ENCODE peak calls at places on chromosomes 12 and 14, in five cellular contexts. W is endothelial cell of umbilical vein, I is transverse colon, J is kidney, T is Peyer's patch. Q is an unnamed sample. For H3K36me3, the result is how much of the 10 kb centered on the place peaks cover.

GRCh38 chr12:19410211-19410610 is 29.1 kb upstream of the AEBP2 start:
- DNase-seq in W (no peak), I (no peak), J (no peak), T (no peak), Q (no peak)

GRCh38 chr12:47245623-47246022 is 165.9 kb upstream of the AMIGO2 start:
- DNase-seq in W (no peak), I (no peak), J (no peak), T (no peak), Q (no peak)

GRCh38 chr14:75184447-75184846 is 8.0 kb upstream of the TMED10 start:
- DNase-seq in W (no peak), I (no peak), J (no peak), T (no peak), Q (no peak)

GRCh38 chr12:67270622-67271021 is 1.5 kb downstream of the CAND1 start:
- DNase-seq in W (no peak), I (no peak), J (no peak), T (no peak), Q (no peak)

GRCh38 chr12:2680676-2681039 is 114.1 kb upstream of the FKBP4 start:
- DNase-seq in W (no peak), I (no peak), J (no peak), T (no peak), Q (no peak)

GRCh38 chr14:63727736-63728728 is at the start of gene SGPP1:
- DNase-seq in W (peak), I (peak), J (peak), T (peak), Q (peak)

GRCh38 chr12:110615171-110615570 is 1.2 kb downstream of the TCTN1 start:
- DNase-seq in W (no peak), I (no peak), J (no peak), T (no peak), Q (no peak)

GRCh38 chr12:45232771-45233372 is 17.0 kb downstream of the ANO6 start:
- DNase-seq in W (peak), I (no peak), J (no peak), T (no peak), Q (peak)

GRCh38 chr12:10501031-10501430 is 4.7 kb upstream of the EIF2S3B start:
- DNase-seq in W (peak), I (no peak), J (no peak), T (no peak), Q (no peak)

GRCh38 chr12:68451261-68452091 is 119.3 kb upstream of the MDM1 start:
- DNase-seq in W (peak), I (peak), J (no peak), T (no peak), Q (peak)

GRCh38 chr12:56998981-56999380 is 7.4 kb downstream of the ZBTB39 start:
- DNase-seq in W (no peak), I (peak), J (no peak), T (no peak), Q (no peak)

GRCh38 chr12:6828671-6829531 is 694 bp downstream of the P3H3 start:
- DNase-seq in W (no peak), I (peak), J (peak), T (peak), Q (no peak)

GRCh38 chr14:95256011-95256775 is 63.5 kb downstream of the CLMN start:
- DNase-seq in W (no peak), I (no peak), J (no peak), T (no peak), Q (no peak)

GRCh38 chr12:118981285-118982201 is at the start of gene SRRM4:
- DNase-seq in W (no peak), I (no peak), J (peak), T (no peak), Q (no peak)

GRCh38 chr12:73529231-73529630 is 1008.4 kb upstream of the ATXN7L3B start:
- DNase-seq in W (no peak), I (no peak), J (no peak), T (no peak), Q (no peak)

GRCh38 chr14:42523656-42524055 is 917.0 kb downstream of the LRFN5 start:
- DNase-seq in W (no peak), I (no peak), J (no peak), T (no peak), Q (no peak)

GRCh38 chr12:83114042-83114441 is 427.3 kb downstream of the TMTC2 start:
- DNase-seq in W (no peak), I (no peak), J (no peak), T (no peak), Q (no peak)

GRCh38 chr14:76514599-76514998 is 138.7 kb downstream of the ESRRB start:
- DNase-seq in W (peak), I (no peak), J (no peak), T (no peak), Q (no peak)

GRCh38 chr14:88948199-88948598 is 123.7 kb downstream of the TTC8 start:
- DNase-seq in W (no peak), I (no peak), J (no peak), T (no peak), Q (no peak)

GRCh38 chr14:88143817-88144216 is 138.9 kb downstream of the GPR65 start:
- DNase-seq in W (no peak), I (no peak), J (no peak), T (no peak), Q (no peak)

DNA sequence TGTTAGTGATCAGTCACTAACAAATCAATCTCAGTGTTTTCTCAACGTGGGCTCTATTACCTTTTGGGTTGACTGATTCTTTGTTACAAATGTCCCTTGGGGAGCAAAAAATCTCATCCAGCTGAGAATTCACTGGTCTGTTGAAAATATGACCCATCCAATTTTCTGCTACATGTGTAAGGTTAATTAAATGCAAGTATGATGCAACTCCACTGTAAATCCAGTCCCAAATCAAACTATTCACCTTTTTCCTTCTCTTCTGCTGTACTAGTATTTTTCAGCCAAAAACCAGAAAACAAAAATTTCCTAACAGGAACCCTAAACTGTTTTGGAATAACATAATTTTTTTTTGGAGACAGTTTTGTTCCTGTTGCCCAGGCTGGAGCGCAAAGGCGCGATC is 2.2 kb downstream of the ERH start:
- DNase-seq in W (no peak), I (no peak), J (no peak), T (no peak), Q (no peak)
- H3K36me3 ChIP-seq in W (under half), I (under half), J (under half), T (under half), Q (under half)

DNA sequence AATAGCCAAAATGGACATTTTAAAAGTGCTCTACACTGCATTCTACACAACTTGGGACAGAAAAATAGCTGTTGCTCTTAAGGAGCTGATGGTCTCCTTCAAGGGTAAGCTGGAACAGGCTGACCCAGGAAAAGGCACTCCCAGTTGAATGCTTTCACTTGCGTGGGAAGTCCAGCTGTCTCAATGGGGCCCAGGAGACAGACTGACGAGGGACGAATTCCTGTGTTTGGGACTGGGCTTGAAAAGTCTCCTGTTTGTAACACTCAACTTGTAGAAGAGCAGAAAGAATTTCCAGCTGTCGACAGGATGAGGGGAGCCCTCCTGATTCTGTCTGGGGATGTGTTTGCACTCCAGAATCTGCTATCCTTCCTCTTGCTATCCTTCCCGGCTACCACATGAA is 180.8 kb downstream of the ZFP36L1 start:
- DNase-seq in W (no peak), I (no peak), J (no peak), T (no peak), Q (no peak)
- H3K27ac ChIP-seq in W (no peak), I (peak), J (peak), T (peak), Q (no peak)

GRCh38 chr14:35016568-35016967 is 29.5 kb upstream of the FAM177A1 start:
- DNase-seq in W (no peak), I (no peak), J (no peak), T (no peak), Q (no peak)
- H3K36me3 ChIP-seq in W (under half), I (under half), J (under half), T (under half), Q (under half)

GRCh38 chr12:14930299-14930698 is 8.0 kb downstream of the ERP27 start:
- DNase-seq in W (peak), I (no peak), J (no peak), T (no peak), Q (no peak)
- H3K27ac ChIP-seq in W (no peak), I (no peak), J (no peak), T (no peak), Q (peak)

GRCh38 chr12:120460157-120460556 is 9.4 kb downstream of the SRSF9 start:
- DNase-seq in W (no peak), I (no peak), J (no peak), T (no peak), Q (no peak)

GRCh38 chr12:120466560-120467315 is 2.8 kb downstream of the SRSF9 start:
- DNase-seq in W (peak), I (peak), J (no peak), T (no peak), Q (no peak)

GRCh38 chr12:120467439-120467838 is 2.1 kb downstream of the SRSF9 start:
- DNase-seq in W (no peak), I (no peak), J (no peak), T (no peak), Q (no peak)

GRCh38 chr12:120462099-120462640 is 7.4 kb downstream of the SRSF9 start:
- DNase-seq in W (no peak), I (no peak), J (no peak), T (no peak), Q (no peak)

GRCh38 chr12:120463712-120464111 is 5.8 kb downstream of the SRSF9 start:
- DNase-seq in W (no peak), I (no peak), J (no peak), T (no peak), Q (no peak)
- H3K36me3 ChIP-seq in W (under half), I (under half), J (under half), T (under half), Q (half or more)

Q was measured in thoracic aorta.